ENCODE peak calls at places on chromosomes 16 and 17, in four cellular contexts. One of them, this sample, is unnamed.

GRCh38 chr17:28532063-28532960 is 20.1 kb downstream of the UNC119 start:
- DNase-seq in K562: no peak
- DNase-seq in HepG2: no peak
- DNase-seq in WTC11: no peak
- DNase-seq in this sample: no peak

GRCh38 chr16:66842765-66843164 is 1.4 kb upstream of the CA7 start:
- DNase-seq in WTC11: no peak
- DNase-seq in HepG2: no peak
- DNase-seq in K562: no peak
- DNase-seq in this sample: no peak

GRCh38 chr16:57623251-57624043 is 5.0 kb upstream of the ADGRG1 start:
- DNase-seq in WTC11: peak
- DNase-seq in K562: peak
- DNase-seq in HepG2: peak
- DNase-seq in this sample: peak

GRCh38 chr16:85681255-85681654 is 7.5 kb downstream of the GINS2 start:
- DNase-seq in HepG2: no peak
- DNase-seq in WTC11: no peak
- DNase-seq in K562: no peak
- DNase-seq in this sample: no peak

GRCh38 chr17:80195671-80196529 is 24.2 kb downstream of the SGSH start:
- DNase-seq in HepG2: peak
- DNase-seq in K562: peak
- DNase-seq in WTC11: peak
- DNase-seq in this sample: no peak

GRCh38 chr17:75814900-75815373 is 29.3 kb downstream of the UNC13D start:
- DNase-seq in WTC11: no peak
- DNase-seq in HepG2: no peak
- DNase-seq in K562: no peak
- DNase-seq in this sample: no peak

GRCh38 chr17:8887834-8888703 is 20.6 kb upstream of the PIK3R6 start:
- DNase-seq in K562: peak
- DNase-seq in WTC11: peak
- DNase-seq in HepG2: peak
- DNase-seq in this sample: peak

GRCh38 chr16:11350531-11351335 is 5.5 kb downstream of the RMI2 start:
- DNase-seq in K562: no peak
- DNase-seq in WTC11: no peak
- DNase-seq in HepG2: no peak
- DNase-seq in this sample: no peak

GRCh38 chr16:52827456-52827855 is 225.2 kb downstream of the CHD9NB start:
- DNase-seq in WTC11: no peak
- DNase-seq in HepG2: peak
- DNase-seq in K562: no peak
- DNase-seq in this sample: no peak

GRCh38 chr16:70529051-70529777 is 5.6 kb downstream of the SF3B3 start:
- DNase-seq in K562: peak
- DNase-seq in HepG2: peak
- DNase-seq in WTC11: no peak
- DNase-seq in this sample: peak

GRCh38 chr16:82582971-82583370 is 43.8 kb upstream of the CDH13 start:
- DNase-seq in K562: no peak
- DNase-seq in HepG2: no peak
- DNase-seq in WTC11: no peak
- DNase-seq in this sample: no peak

GRCh38 chr16:57590654-57591085 is 37.8 kb upstream of the ADGRG1 start:
- DNase-seq in WTC11: no peak
- DNase-seq in K562: no peak
- DNase-seq in HepG2: peak
- DNase-seq in this sample: peak

GRCh38 chr17:46031920-46032319 is 32.9 kb downstream of the STH start:
- DNase-seq in WTC11: no peak
- DNase-seq in K562: no peak
- DNase-seq in HepG2: no peak
- DNase-seq in this sample: no peak

GRCh38 chr16:27408012-27408601 is 6.1 kb downstream of the IL21R start:
- DNase-seq in HepG2: peak
- DNase-seq in WTC11: no peak
- DNase-seq in K562: no peak
- DNase-seq in this sample: no peak

GRCh38 chr17:79531191-79531590 is 79.7 kb downstream of the RBFOX3 start:
- DNase-seq in K562: no peak
- DNase-seq in HepG2: no peak
- DNase-seq in WTC11: no peak
- DNase-seq in this sample: no peak

GRCh38 chr17:80256034-80256350 is 4.7 kb upstream of the RNF213 start:
- DNase-seq in WTC11: no peak
- DNase-seq in K562: no peak
- DNase-seq in HepG2: no peak
- DNase-seq in this sample: no peak

GRCh38 chr17:60142872-60143499 is 6.8 kb upstream of the CA4 start:
- DNase-seq in K562: peak
- DNase-seq in WTC11: peak
- DNase-seq in HepG2: peak
- DNase-seq in this sample: peak

GRCh38 chr16:70695351-70696070 is 9.7 kb upstream of the MTSS2 start:
- DNase-seq in HepG2: peak
- DNase-seq in K562: peak
- DNase-seq in WTC11: no peak
- DNase-seq in this sample: peak

GRCh38 chr16:59169168-59169567 is 435.1 kb upstream of the GOT2 start:
- DNase-seq in K562: no peak
- DNase-seq in WTC11: no peak
- DNase-seq in HepG2: no peak
- DNase-seq in this sample: peak

GRCh38 chr16:90019543-90020259 is 445 bp upstream of the DBNDD1 start:
- DNase-seq in WTC11: peak
- DNase-seq in HepG2: peak
- DNase-seq in K562: peak
- DNase-seq in this sample: peak

GRCh38 chr17:74921769-74922168 is 1.3 kb downstream of the USH1G start:
- DNase-seq in HepG2: no peak
- DNase-seq in WTC11: no peak
- DNase-seq in K562: no peak
- DNase-seq in this sample: no peak

GRCh38 chr17:44198721-44199552 is 747 bp downstream of the ATXN7L3 start:
- DNase-seq in WTC11: peak
- DNase-seq in HepG2: no peak
- DNase-seq in K562: peak
- DNase-seq in this sample: peak

GRCh38 chr16:76241735-76242134 is 35.5 kb upstream of the CNTNAP4 start:
- DNase-seq in WTC11: no peak
- DNase-seq in K562: no peak
- DNase-seq in HepG2: no peak
- DNase-seq in this sample: no peak

DNA sequence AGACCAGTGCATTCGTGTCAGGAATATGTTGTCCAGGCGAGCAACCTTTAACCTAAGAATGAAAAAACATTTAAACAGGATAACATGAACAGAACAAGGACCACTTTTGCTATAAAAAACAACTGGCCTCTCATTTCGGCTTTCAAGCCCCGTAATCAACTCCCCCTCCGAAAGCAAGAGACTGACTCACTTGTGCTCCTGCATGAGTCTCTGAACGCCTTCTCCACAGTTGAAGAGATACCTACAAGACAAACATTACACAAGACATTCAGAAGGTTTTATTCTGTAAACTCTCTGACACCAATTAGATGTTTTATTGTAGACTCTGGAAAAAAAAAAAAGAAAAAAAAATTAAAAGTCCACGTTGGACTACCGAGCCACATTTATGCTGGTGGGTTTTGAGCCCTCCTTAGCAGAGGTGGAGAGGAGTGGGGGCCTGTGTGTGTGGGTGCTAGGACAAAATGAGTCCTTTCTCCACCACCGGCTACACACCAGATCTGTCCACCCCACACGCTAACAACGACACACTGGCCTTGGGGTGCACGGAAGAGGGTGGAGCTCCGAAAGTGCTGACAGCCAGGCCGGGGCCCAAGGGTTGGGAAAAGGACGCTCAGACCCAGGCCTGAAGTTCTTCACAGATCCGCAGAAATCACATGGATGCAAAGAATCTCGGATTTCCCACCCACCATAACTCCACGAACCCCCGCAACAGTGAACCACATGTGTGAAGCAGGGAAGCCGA is 775 bp downstream of the ELAC2 start:
- DNase-seq in WTC11: no peak
- DNase-seq in HepG2: peak
- DNase-seq in K562: no peak
- DNase-seq in this sample: peak
- TF ChIP-seq HMGXB4 in WTC11: no peak
- TF ChIP-seq HMGXB4 in HepG2: no peak
- TF ChIP-seq HMGXB4 in K562: no peak
- TF ChIP-seq HMGXB4 in this sample: no peak

GRCh38 chr16:29922986-29923501 is 3.0 kb downstream of the KCTD13 start:
- DNase-seq in K562: no peak
- DNase-seq in WTC11: no peak
- DNase-seq in HepG2: no peak
- DNase-seq in this sample: no peak

GRCh38 chr16:29925805-29926674 is at the start of gene KCTD13:
- DNase-seq in K562: peak
- DNase-seq in WTC11: peak
- DNase-seq in HepG2: peak
- DNase-seq in this sample: peak

GRCh38 chr16:29927523-29927905 is 1.5 kb upstream of the KCTD13 start:
- DNase-seq in WTC11: no peak
- DNase-seq in K562: no peak
- DNase-seq in HepG2: no peak
- DNase-seq in this sample: no peak

GRCh38 chr16:29926675-29927522 is 873 bp upstream of the KCTD13 start:
- DNase-seq in K562: peak
- DNase-seq in WTC11: no peak
- DNase-seq in HepG2: peak
- DNase-seq in this sample: peak

DNA sequence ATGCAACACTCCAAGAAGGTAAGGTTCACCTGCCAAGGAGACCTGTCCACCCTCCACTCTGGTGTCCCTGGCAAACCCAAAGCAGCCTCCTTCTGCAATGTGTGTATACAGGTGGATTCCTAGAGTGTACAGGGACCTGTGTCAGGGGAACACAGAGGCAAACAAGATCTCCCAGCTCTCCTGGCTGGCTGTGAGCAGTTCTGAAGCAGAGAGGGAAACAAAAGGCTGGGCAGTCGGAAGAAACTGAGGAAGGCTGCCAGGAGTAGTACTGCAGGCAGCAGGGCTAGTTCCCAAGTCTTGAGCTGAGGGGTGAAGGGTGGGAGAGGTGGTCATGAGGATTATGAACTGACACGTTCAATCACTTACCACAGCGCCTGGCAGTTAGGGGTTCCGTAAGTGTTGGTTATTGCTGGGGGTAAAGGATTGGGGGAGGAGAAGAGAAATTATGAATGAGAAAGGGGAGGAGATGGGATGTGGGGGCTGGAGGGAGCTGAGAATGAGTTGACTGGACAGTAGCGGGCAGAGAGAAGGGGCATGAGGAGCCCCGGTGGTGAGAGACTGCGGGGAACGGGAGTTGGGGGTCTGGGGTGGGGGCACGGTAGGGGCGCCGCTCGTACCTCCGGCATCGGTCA is 737 bp downstream of the KCTD13 start:
- DNase-seq in HepG2: no peak
- DNase-seq in K562: peak
- DNase-seq in WTC11: no peak
- DNase-seq in this sample: no peak
- TF ChIP-seq HMGXB4 in HepG2: no peak
- TF ChIP-seq HMGXB4 in K562: no peak
- TF ChIP-seq HMGXB4 in WTC11: no peak
- TF ChIP-seq HMGXB4 in this sample: no peak

GRCh38 chr17:61833536-61834203 is 29.7 kb downstream of the BRIP1 start:
- DNase-seq in WTC11: no peak
- DNase-seq in HepG2: no peak
- DNase-seq in K562: no peak
- DNase-seq in this sample: peak
- TF ChIP-seq HMGXB4 in WTC11: no peak
- TF ChIP-seq HMGXB4 in HepG2: no peak
- TF ChIP-seq HMGXB4 in K562: no peak
- TF ChIP-seq HMGXB4 in this sample: no peak

DNA sequence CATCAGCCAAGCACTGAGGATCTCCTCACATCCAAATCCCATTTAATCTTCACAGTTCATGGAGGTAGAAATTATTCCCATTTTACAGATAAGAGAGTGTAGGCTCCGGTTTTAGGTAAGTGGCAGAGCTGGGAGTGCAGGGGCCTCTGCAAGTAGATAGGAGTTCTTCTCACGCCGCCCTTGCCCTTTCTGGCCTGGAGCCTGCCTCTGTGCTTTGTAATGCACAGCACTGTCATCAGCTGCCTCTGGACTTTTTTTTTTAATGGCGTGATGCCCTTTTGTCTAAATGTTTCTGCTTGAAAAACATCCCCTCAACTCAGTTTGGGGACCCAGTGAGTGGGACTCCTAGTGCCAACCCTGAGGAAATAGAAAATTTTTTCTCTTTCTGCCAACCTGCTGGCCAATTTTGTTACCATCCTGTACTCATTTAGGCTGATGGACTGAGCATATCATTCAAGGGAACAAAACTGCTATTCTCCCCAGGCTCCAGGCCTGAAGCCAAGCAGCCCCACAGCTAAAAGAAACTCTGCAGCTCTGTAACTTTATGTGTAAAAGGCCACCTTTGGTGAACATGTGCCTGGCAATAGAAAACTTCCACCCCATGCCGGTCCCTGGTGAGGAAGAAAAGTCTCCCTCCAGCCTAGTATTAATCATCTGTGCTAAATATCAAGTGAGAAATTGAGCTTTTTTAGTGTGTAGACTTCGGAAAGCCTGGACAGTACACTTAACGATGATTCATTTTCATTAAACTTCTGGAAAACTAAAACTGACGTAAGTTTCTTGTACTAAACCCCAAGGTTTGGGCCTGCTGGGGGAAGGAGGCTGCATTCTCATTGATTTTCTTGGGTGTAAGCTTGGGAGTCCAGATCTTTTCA is 22.5 kb downstream of the SLC6A2 start:
- DNase-seq in WTC11: no peak
- DNase-seq in K562: no peak
- DNase-seq in HepG2: no peak
- DNase-seq in this sample: no peak
- TF ChIP-seq HMGXB4 in WTC11: no peak
- TF ChIP-seq HMGXB4 in K562: no peak
- TF ChIP-seq HMGXB4 in HepG2: no peak
- TF ChIP-seq HMGXB4 in this sample: no peak